ENCODE peak calls at places on chromosomes 5 and 9, in ten cellular contexts. F is IMR-90; R is A549; E is keratinocyte; S is CD8-positive, alpha-beta T cell; X is lower lobe of right lung; A is fibroblast of the aortic adventitia; C is lung; T is PC-3; Y is AG09309. K is an unnamed sample.

GRCh38 chr5:130773813-130774212 is 391.2 kb downstream of the HINT1 start:
- DNase-seq in R (peak; percentile 15), F (no peak), S (no peak), T (peak; percentile 88), C (no peak), A (no peak), E (peak; percentile 32), X (no peak), Y (no peak), K (peak; percentile 1)

GRCh38 chr9:136046555-136046921 is 48.6 kb downstream of the NACC2 start:
- DNase-seq in C (no peak), E (no peak), Y (no peak), F (no peak), A (no peak), S (no peak), R (no peak), T (no peak), X (no peak), K (no peak)

GRCh38 chr9:89564257-89564878 is 40.4 kb upstream of the GADD45G start:
- DNase-seq in Y (no peak), R (no peak), C (no peak), E (no peak), X (no peak), T (peak; percentile 16), S (no peak), F (no peak), A (no peak), K (no peak)

GRCh38 chr5:171945066-171945465 is 61.4 kb downstream of the FBXW11 start:
- DNase-seq in F (peak; percentile 51), Y (no peak), E (no peak), A (peak; percentile 20), C (no peak), X (no peak), S (no peak), R (no peak), T (no peak), K (no peak)

GRCh38 chr5:82793808-82794419 is 283.3 kb downstream of the TMEM167A start:
- DNase-seq in S (no peak), E (no peak), T (peak; percentile 54), Y (no peak), F (peak; percentile 20), C (peak; percentile 31), R (peak; percentile 11), A (peak; percentile 27), X (no peak), K (no peak)

GRCh38 chr9:98808879-98809278 is 1.4 kb downstream of the GALNT12 start:
- DNase-seq in C (no peak), X (no peak), E (no peak), R (no peak), A (no peak), F (no peak), S (no peak), T (peak; percentile 31), Y (no peak), K (no peak)

GRCh38 chr5:52491829-52492217 is 295.9 kb upstream of the ITGA1 start:
- DNase-seq in R (no peak), T (no peak), C (no peak), Y (no peak), S (no peak), A (no peak), E (no peak), F (no peak), X (no peak), K (no peak)

GRCh38 chr9:37904647-37905505 is 949 bp upstream of the SLC25A51 start:
- DNase-seq in E (no peak), F (peak; percentile 32), X (no peak), S (no peak), R (no peak), A (peak; percentile 65), C (no peak), T (no peak), Y (no peak), K (peak; percentile 32)

GRCh38 chr9:113614843-113615648 is 151.5 kb downstream of the RGS3 start:
- DNase-seq in R (no peak), C (no peak), S (no peak), X (no peak), Y (peak; percentile 52), A (peak; percentile 86), E (no peak), T (no peak), F (peak; percentile 74), K (peak; percentile 70)

GRCh38 chr9:111974092-111974681 is 77.6 kb downstream of the UGCG start:
- DNase-seq in F (peak; percentile 66), Y (peak; percentile 29), A (peak; percentile 78), X (no peak), C (no peak), T (peak; percentile 43), R (no peak), S (no peak), E (no peak), K (peak; percentile 86)

GRCh38 chr9:136714096-136714875 is 1.9 kb downstream of the DIPK1B start:
- DNase-seq in E (no peak), T (no peak), Y (no peak), A (no peak), X (no peak), R (no peak), F (no peak), S (no peak), C (no peak), K (no peak)

GRCh38 chr9:116767219-116767618 is 80.1 kb downstream of the TRIM32 start:
- DNase-seq in Y (no peak), A (no peak), S (no peak), T (no peak), F (no peak), E (no peak), R (no peak), C (no peak), X (no peak), K (no peak)

GRCh38 chr9:9846538-9846937 is 766.3 kb downstream of the PTPRD start:
- DNase-seq in F (no peak), R (no peak), T (no peak), X (no peak), S (no peak), A (no peak), Y (no peak), C (no peak), E (no peak), K (no peak)

GRCh38 chr9:69857131-69857530 is 36.5 kb downstream of the CFAP95 start:
- DNase-seq in E (peak; percentile 32), T (peak; percentile 45), S (no peak), F (peak; percentile 76), C (no peak), Y (peak; percentile 40), X (no peak), R (no peak), A (peak; percentile 75), K (peak; percentile 84)

GRCh38 chr5:10949856-10950630 is 189.0 kb upstream of the DAP start:
- DNase-seq in S (no peak), E (no peak), A (no peak), C (no peak), X (no peak), Y (no peak), F (no peak), T (no peak), R (no peak), K (no peak)
- H3K4me3 ChIP-seq in S (no peak overlapping the region), E (no peak overlapping the region), A (no peak overlapping the region), C (no peak overlapping the region), X (no peak overlapping the region), Y (no peak overlapping the region), F (no peak overlapping the region), T (no peak overlapping the region), R (no peak overlapping the region), K (no peak overlapping the region)

GRCh38 chr9:126914458-126915280 is at the start of gene RALGPS1:
- DNase-seq in F (peak; percentile 94), T (peak; percentile 91), R (peak; percentile 95), A (peak; percentile 92), E (peak; percentile 61), S (peak; percentile 86), Y (peak; percentile 70), C (peak; percentile 95), X (peak; percentile 97), K (peak; percentile 99)
- TF ChIP-seq CTCF in F (no peak), T (no peak), R (no peak), A (no peak), E (no peak), S (no peak), Y (no peak), C (no peak), X (no peak), K (no peak)

DNA sequence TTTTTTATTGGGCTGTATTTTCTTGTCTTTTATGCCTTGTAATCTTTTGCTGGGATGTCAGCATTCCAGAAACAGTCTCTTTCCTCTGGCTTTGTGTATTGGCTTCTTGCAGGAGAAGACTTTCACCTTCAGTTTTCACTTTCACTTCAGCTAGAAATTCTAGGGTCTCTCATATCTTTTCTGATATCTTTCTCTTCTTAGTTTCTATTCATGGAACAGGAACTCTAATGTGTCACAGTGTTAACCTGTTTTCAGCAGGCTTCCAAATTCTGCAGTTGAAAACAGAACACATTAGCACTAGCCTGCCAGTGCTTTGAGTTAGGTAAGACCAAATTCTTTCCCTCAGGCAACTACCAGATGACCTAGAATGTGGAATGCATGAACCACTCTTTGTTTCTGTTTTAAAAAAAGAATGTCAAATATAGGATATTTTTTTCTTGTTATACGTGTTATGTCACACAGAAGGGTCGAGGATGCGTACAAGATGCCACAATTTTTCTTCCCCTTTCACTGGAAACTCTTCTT is 164.7 kb downstream of the TUSC1 start:
- DNase-seq in F (no peak), T (no peak), A (no peak), R (no peak), Y (no peak), E (no peak), S (no peak), C (no peak), X (no peak), K (no peak)
- H3K4me3 ChIP-seq in F (no peak overlapping the region), T (no peak overlapping the region), A (no peak overlapping the region), R (no peak overlapping the region), Y (no peak overlapping the region), E (no peak overlapping the region), S (no peak overlapping the region), C (no peak overlapping the region), X (no peak overlapping the region), K (no peak overlapping the region)

DNA sequence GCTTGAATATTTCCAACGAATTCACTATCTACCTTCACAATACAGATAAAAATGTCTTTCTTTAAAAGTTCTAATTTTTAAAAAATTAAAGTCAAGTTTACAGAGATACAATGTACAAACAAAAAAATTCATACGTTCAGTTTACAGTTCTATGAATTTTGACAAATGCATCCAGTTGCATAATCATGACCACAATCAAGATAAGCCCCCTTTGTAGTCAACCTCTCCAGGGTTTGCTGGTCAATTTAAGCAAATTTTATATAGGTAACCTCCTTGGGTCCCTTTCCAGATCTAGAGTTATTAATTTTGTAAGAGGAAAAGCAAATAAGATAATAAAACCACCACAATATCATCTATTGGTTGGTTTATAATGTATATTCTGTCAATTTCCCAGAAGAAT is 76.3 kb downstream of the MRPS27 start:
- DNase-seq in R (no peak), X (no peak), Y (no peak), F (no peak), A (no peak), T (no peak), S (no peak), C (no peak), E (no peak), K (no peak)
- TF ChIP-seq CTCF in R (no peak), X (no peak), Y (no peak), F (no peak), A (no peak), T (no peak), S (no peak), C (no peak), E (no peak), K (no peak)

DNA sequence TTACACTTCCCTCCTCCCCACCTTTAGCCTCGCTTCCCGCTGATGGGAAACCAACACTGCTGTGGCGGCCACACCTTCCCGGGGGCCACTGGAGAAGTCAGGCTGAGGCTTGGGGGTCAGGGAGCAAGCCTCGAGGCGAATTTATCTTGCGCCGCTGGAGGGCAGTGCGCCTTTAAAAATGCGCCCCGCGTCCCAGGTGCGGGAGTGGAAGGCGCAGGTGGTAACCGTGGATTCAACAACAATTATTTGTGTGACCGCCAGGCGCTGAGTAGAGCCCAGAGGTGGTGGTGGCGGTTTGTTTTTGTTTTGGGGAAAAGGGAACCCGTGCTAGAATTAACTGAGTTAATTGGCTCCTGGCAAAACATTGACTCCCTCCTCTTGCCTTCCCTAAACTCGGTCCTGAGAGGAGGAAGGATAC is 1.1 kb downstream of the CFAP77 start:
- DNase-seq in E (no peak), Y (no peak), F (peak; percentile 7), A (peak; percentile 10), C (peak; percentile 46), X (peak; percentile 60), R (peak; percentile 69), T (peak; percentile 73), S (peak; percentile 73), K (peak; percentile 9)
- H3K4me3 ChIP-seq in E (peak overlapping the region; percentile 20), Y (no peak overlapping the region), F (no peak overlapping the region), A (no peak overlapping the region), C (no peak overlapping the region), X (peak overlapping the region; percentile 58), R (no peak overlapping the region), T (peak overlapping the region; percentile 63), S (peak overlapping the region; percentile 40), K (no peak overlapping the region)

K was measured in foreskin fibroblast.